ENCODE peak calls at places on chromosomes 7 and 10, in nine cellular contexts. J, O, H, N, A, B, F, G and W are unnamed samples.

GRCh38 chr10:83083866-83084265 is 1055.4 kb upstream of the GHITM start:
- DNase-seq in H (no peak), B (no peak), A (no peak), O (no peak), J (no peak), G (no peak), N (no peak), F (no peak), W (no peak)

GRCh38 chr7:142754681-142755575 is 5.7 kb downstream of the PRSS1 start:
- DNase-seq in A (no peak), O (no peak), F (no peak), J (no peak), H (no peak), B (no peak), N (no peak), G (no peak), W (no peak)

GRCh38 chr10:64038097-64038496 is 516.9 kb downstream of the REEP3 start:
- DNase-seq in B (no peak), J (no peak), G (no peak), O (no peak), H (no peak), F (no peak), A (no peak), N (no peak), W (no peak)

GRCh38 chr7:28629216-28629848 is 217.0 kb downstream of the CREB5 start:
- DNase-seq in H (no peak), N (no peak), F (no peak), J (no peak), O (peak; percentile 70), B (no peak), A (no peak), G (no peak), W (no peak)

GRCh38 chr7:94127026-94127425 is 122.9 kb upstream of the BET1 start:
- DNase-seq in J (no peak), F (no peak), B (no peak), G (no peak), A (no peak), H (no peak), O (no peak), N (no peak), W (no peak)

GRCh38 chr7:81234896-81235295 is 316.0 kb upstream of the SEMA3C start:
- DNase-seq in G (no peak), H (no peak), O (no peak), N (no peak), J (no peak), B (no peak), F (no peak), A (no peak), W (no peak)

GRCh38 chr10:132415255-132415654 is 18.3 kb downstream of the PWWP2B start:
- DNase-seq in J (no peak), A (no peak), H (no peak), B (no peak), N (no peak), O (no peak), G (no peak), F (no peak), W (no peak)

GRCh38 chr7:4830176-4830575 is 31.7 kb downstream of the PAPOLB start:
- DNase-seq in G (peak; percentile 61), H (peak; percentile 53), J (peak; percentile 71), B (peak; percentile 78), F (peak; percentile 95), N (no peak), A (peak; percentile 74), O (peak; percentile 86), W (no peak)

GRCh38 chr10:124935946-124936345 is 6.0 kb upstream of the ZRANB1 start:
- DNase-seq in A (no peak), N (no peak), F (no peak), O (no peak), H (no peak), G (no peak), B (no peak), J (no peak), W (no peak)

GRCh38 chr10:132669208-132669861 is 116.6 kb downstream of the NKX6-2 start:
- DNase-seq in B (no peak), O (peak; percentile 59), N (peak; percentile 67), H (no peak), J (no peak), F (no peak), A (no peak), G (no peak), W (no peak)

DNA sequence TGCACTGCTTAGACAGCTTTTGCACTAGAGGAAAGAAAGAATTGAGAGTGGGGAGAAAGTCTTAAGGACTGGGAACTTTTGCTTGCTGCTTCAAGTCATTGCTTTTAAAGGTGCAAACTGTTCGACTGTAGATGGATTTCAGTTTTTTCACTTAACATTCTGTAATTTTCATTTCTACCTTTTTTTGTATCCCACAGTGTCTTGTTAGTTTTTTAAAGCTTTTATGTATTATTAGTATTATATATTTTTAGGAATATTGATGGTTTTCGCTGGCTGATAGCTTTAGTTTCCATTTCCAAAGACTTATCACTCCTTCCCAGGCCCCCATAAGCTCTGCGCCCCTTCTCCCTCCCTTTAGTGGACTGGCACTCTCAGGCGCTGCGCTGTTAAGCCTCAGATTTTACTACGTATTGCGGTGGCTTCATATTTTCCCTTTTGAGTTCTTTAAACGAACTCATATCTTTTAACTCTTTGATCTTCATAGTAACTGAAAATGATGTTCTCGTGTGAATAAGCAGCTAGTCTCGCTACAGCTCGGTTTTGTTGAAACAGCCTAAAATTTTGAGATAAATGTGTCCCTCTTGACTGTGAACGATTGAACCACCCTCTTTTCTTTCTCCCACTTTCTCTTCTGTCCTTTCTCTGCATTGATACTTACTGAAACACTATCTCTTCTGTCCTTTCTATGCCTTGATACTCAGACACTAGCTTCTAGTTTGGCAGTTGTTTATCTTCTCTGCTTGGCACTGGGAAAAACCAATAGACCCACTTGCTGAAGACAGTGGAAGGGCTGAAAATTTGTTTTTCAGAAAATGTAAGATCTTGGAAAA is 2.5 kb upstream of the ETV1 start:
- DNase-seq in A (no peak), F (no peak), N (no peak), O (no peak), H (no peak), G (no peak), B (no peak), J (no peak), W (no peak)
- H3K4me3 ChIP-seq in A (peak overlapping the region; percentile 61), F (peak overlapping the region; percentile 45), N (peak overlapping the region; percentile 69), O (peak overlapping the region; percentile 60), H (no peak overlapping the region), G (peak overlapping the region; percentile 22), B (no peak overlapping the region), J (peak overlapping the region; percentile 53), W (peak overlapping the region; percentile 67)

GRCh38 chr10:29184601-29185000 is 104.3 kb upstream of the LYZL1 start:
- DNase-seq in A (no peak), J (no peak), B (no peak), H (no peak), G (no peak), N (no peak), F (no peak), O (no peak), W (no peak)

GRCh38 chr10:29186221-29186620 is 102.6 kb upstream of the LYZL1 start:
- DNase-seq in A (no peak), B (no peak), J (no peak), N (no peak), O (no peak), F (no peak), H (no peak), G (no peak), W (no peak)

GRCh38 chr10:29189272-29189671 is 99.6 kb upstream of the LYZL1 start:
- DNase-seq in O (no peak), A (no peak), N (no peak), F (no peak), J (no peak), H (no peak), B (no peak), G (no peak), W (no peak)

GRCh38 chr10:29181936-29182335 is 106.9 kb upstream of the LYZL1 start:
- DNase-seq in B (no peak), O (no peak), A (no peak), J (no peak), F (no peak), N (no peak), G (no peak), H (no peak), W (no peak)

GRCh38 chr10:29183304-29183918 is 105.5 kb upstream of the LYZL1 start:
- DNase-seq in J (no peak), O (no peak), B (no peak), A (no peak), G (no peak), H (no peak), N (no peak), F (no peak), W (no peak)
- TF ChIP-seq EP300 in J (no peak), O (no peak), B (no peak), A (no peak), G (no peak), H (no peak), N (no peak), F (no peak), W (no peak)

DNA sequence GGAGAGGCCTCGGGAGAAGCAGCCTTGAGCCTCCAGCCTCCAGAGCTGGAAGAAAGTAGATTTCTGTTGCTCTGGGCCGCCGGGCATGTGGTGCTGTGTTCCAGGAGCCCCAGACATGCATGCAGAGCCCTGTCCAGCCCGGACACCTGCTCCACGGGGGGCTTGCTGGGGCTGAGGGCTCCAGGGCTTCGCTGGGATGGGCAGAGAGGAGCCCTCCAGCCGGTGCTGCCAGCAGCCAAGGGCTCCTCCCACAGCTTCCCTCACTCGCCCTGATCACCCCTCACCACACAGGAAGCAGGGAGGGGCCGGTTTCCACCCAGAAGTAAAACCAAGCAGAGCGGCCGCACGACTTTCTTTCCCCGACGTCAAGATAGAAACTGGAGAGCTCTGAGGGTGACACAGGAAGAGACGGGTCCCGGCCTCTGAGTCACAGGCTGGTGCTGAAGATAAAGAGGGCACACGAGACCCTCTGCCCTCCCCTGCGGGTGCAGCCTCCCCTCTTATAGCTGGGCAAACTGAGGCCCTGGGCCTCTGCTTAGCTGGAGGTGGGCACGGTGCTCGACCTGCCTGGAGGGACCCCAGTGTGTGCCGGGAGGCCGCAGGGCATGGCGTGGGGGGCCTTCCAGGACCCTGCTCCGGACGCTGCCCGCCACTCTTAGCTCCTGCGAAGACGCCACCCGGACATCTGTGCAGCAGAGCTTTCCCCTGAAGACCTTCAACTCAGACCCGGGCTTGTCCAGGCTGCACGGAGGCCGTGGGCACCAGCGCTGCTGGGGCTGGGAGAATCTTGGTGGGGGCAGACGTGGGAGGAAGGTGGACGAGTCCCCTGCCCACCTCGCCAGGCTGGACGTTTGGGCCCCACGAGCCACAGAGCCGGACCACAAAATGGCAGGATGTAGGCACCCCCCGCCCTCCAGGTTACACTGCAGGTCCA is 31.1 kb downstream of the ADAP1 start:
- DNase-seq in G (peak; percentile 59), B (no peak), F (no peak), N (peak; percentile 91), A (no peak), H (peak; percentile 94), J (peak; percentile 70), O (peak; percentile 82), W (peak; percentile 38)
- H3K27ac ChIP-seq in G (peak overlapping the region; percentile 85), B (no peak overlapping the region), F (no peak overlapping the region), N (peak overlapping the region; percentile 12), A (no peak overlapping the region), H (peak overlapping the region; percentile 96), J (peak overlapping the region; percentile 75), O (peak overlapping the region; percentile 65), W (no peak overlapping the region)

DNA sequence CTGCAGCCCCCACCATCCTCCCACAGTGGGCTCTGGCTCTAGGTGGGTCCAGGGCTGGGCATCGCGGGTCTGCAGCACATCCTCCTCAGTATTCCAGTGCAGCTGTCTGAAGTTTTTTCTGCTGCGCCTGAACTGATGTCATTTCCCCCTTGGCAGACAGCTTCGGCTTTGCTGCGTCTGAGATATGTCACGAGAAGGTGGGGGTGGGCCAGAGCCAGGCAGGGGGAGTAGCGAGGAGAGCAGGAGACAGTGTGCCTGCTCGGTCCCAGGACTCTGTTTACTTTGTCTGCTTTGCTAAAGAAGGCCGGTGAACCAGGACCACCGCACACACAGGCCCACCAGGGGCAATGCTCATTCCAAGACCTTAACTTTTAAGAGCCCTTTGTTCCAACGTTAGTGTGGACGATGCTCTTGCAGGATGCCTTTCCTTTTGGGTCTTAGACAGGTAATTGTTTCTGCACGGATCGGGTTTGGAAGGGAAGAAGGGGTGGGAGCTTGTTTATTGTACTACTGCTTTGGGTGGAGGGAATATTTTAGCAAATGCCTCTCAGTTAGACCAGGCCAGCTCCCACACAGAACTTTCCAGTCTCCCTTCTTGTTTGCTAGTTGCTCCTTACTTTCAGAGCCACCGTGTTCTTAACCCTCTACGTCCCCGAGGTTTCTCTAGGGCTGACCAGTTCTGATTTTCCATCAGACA is 32.4 kb downstream of the WBP1L start:
- DNase-seq in J (peak; percentile 52), B (peak; percentile 36), N (peak; percentile 90), F (peak; percentile 66), H (peak; percentile 59), A (no peak), G (peak; percentile 86), O (peak; percentile 97), W (peak; percentile 84)
- H3K4me3 ChIP-seq in J (peak overlapping the region; percentile 40), B (peak overlapping the region; percentile 55), N (peak overlapping the region; percentile 29), F (peak overlapping the region; percentile 37), H (no peak overlapping the region), A (no peak overlapping the region), G (peak overlapping the region; percentile 18), O (peak overlapping the region; percentile 53), W (peak overlapping the region; percentile 51)